ENCODE peak calls at places on chromosomes 2 and 18, in eight cellular contexts. N is A549; O is fibroblast of mammary gland; X is GM12865; Z is mesendoderm; E is brain microvascular endothelial cell; R is fibroblast of villous mesenchyme; T is CD8-positive, alpha-beta T cell. U is an unnamed sample.

GRCh38 chr2:236627193-236627592 is 57.6 kb downstream of the ACKR3 start:
- DNase-seq in N (no peak), O (no peak), X (no peak), Z (no peak), E (no peak), R (no peak), T (no peak), U (no peak)

GRCh38 chr2:64276417-64277095 is 132.3 kb upstream of the PELI1 start:
- DNase-seq in N (no peak), O (no peak), X (no peak), Z (peak; percentile 93), E (no peak), R (no peak), T (no peak), U (no peak)

GRCh38 chr2:227817940-227818568 is 4.4 kb downstream of the CCL20 start:
- DNase-seq in N (peak; percentile 92), O (peak; percentile 100), X (peak; percentile 90), Z (peak; percentile 98), E (peak; percentile 100), R (peak; percentile 100), T (peak; percentile 48), U (peak; percentile 100)

GRCh38 chr2:33030326-33030725 is 83.6 kb downstream of the LTBP1 start:
- DNase-seq in N (no peak), O (no peak), X (no peak), Z (peak; percentile 42), E (no peak), R (no peak), T (no peak), U (no peak)

GRCh38 chr2:79638943-79639342 is 126.1 kb downstream of the CTNNA2 start:
- DNase-seq in N (no peak), O (no peak), X (no peak), Z (no peak), E (no peak), R (no peak), T (no peak), U (no peak)

GRCh38 chr2:162333968-162334367 is 10.0 kb upstream of the GCA start:
- DNase-seq in N (no peak), O (peak; percentile 36), X (peak; percentile 24), Z (peak; percentile 67), E (peak; percentile 11), R (peak; percentile 15), T (peak; percentile 15), U (peak; percentile 30)

GRCh38 chr2:72330673-72331072 is 183.0 kb upstream of the CYP26B1 start:
- DNase-seq in N (no peak), O (no peak), X (no peak), Z (peak; percentile 18), E (no peak), R (no peak), T (no peak), U (no peak)

GRCh38 chr18:12702221-12703095 is at the start of the genes CEP76 and PSMG2:
- DNase-seq in N (peak; percentile 73), O (peak; percentile 84), X (peak; percentile 95), Z (peak; percentile 94), E (peak; percentile 84), R (peak; percentile 94), T (peak; percentile 83), U (peak; percentile 89)

GRCh38 chr2:19131871-19132270 is 226.6 kb downstream of the OSR1 start:
- DNase-seq in N (no peak), O (no peak), X (no peak), Z (no peak), E (no peak), R (no peak), T (no peak), U (no peak)

GRCh38 chr2:129347486-129348217 is 631.8 kb upstream of the RAB6C start:
- DNase-seq in N (no peak), O (no peak), X (peak; percentile 88), Z (no peak), E (no peak), R (no peak), T (no peak), U (no peak)

GRCh38 chr2:161032635-161033034 is 127.6 kb upstream of the TANK start:
- DNase-seq in N (no peak), O (no peak), X (no peak), Z (no peak), E (no peak), R (no peak), T (no peak), U (no peak)

GRCh38 chr2:111702809-111703196 is 181.2 kb downstream of the ANAPC1 start:
- DNase-seq in N (no peak), O (no peak), X (no peak), Z (no peak), E (no peak), R (no peak), T (no peak), U (no peak)

GRCh38 chr18:10518595-10519273 is 7.1 kb upstream of the NAPG start:
- DNase-seq in N (no peak), O (peak; percentile 41), X (no peak), Z (peak; percentile 48), E (peak; percentile 13), R (peak; percentile 73), T (no peak), U (peak; percentile 88)

GRCh38 chr2:229714736-229715541 is 584 bp upstream of the DNER start:
- DNase-seq in N (peak; percentile 48), O (peak; percentile 56), X (peak; percentile 44), Z (peak; percentile 89), E (peak; percentile 55), R (peak; percentile 72), T (peak; percentile 18), U (peak; percentile 89)

GRCh38 chr2:74399785-74400184 is 19.7 kb upstream of the DCTN1 start:
- DNase-seq in N (peak; percentile 45), O (peak; percentile 51), X (peak; percentile 67), Z (peak; percentile 52), E (no peak), R (peak; percentile 45), T (no peak), U (no peak)

GRCh38 chr2:234974501-234975385 is 22.9 kb downstream of the SH3BP4 start:
- DNase-seq in N (no peak), O (peak; percentile 48), X (no peak), Z (peak; percentile 85), E (peak; percentile 79), R (peak; percentile 51), T (no peak), U (peak; percentile 76)

GRCh38 chr2:119638891-119639539 is 40.0 kb upstream of the TMEM177 start:
- DNase-seq in N (no peak), O (no peak), X (no peak), Z (peak; percentile 78), E (no peak), R (no peak), T (no peak), U (no peak)

GRCh38 chr2:119645173-119645846 is 33.7 kb upstream of the TMEM177 start:
- DNase-seq in N (no peak), O (no peak), X (no peak), Z (no peak), E (peak; percentile 49), R (no peak), T (no peak), U (no peak)

GRCh38 chr2:119638246-119638645 is 40.8 kb upstream of the TMEM177 start:
- DNase-seq in N (no peak), O (no peak), X (no peak), Z (no peak), E (no peak), R (no peak), T (no peak), U (no peak)

GRCh38 chr2:119644186-119644585 is 34.8 kb upstream of the TMEM177 start:
- DNase-seq in N (no peak), O (no peak), X (no peak), Z (no peak), E (peak; percentile 63), R (no peak), T (no peak), U (no peak)

DNA sequence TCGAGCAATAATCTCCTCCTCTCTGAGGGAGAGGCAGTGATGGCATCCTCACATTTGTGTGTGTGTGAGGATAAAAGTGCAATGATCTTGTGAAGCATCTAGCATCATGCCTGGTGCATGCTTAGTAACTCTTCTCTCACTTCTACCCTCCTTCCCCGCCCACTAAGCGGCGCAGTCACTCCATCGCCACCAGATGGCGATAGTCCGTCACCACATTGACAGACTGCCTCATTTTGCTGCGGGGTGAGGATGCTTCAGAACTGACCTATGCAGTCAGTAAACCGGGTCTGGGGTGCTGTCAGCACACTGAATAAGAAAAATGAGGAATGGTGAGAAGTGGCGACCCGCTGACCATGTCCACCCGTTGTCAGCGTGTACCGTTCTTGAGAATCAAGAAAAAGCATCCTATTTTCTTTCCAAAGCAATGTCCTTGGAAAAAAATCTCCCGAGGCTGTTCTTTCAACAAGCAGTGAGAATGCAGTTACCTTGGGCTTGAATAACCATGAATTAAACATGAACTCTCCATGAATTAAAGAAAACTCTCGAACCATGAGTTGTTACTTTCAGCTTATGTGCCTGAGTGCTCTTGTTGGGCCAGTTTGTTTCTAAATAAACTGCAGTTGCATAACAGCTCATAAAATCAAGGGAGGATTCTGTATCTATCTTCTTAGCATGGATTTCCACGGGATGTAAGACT is 37.3 kb upstream of the TMEM177 start:
- DNase-seq in N (peak; percentile 87), O (peak; percentile 74), X (peak; percentile 77), Z (peak; percentile 86), E (peak; percentile 67), R (peak; percentile 67), T (peak; percentile 69), U (peak; percentile 64)
- H3K4me3 ChIP-seq in N (no peak overlapping the region), O (no peak overlapping the region), X (no peak overlapping the region), Z (no peak overlapping the region), E (no peak overlapping the region), R (no peak overlapping the region), T (no peak overlapping the region), U (no peak overlapping the region)

GRCh38 chr2:219522111-219523030 is 8.1 kb downstream of the ASIC4 start:
- DNase-seq in N (no peak), O (peak; percentile 87), X (no peak), Z (peak; percentile 78), E (peak; percentile 44), R (peak; percentile 81), T (no peak), U (peak; percentile 91)
- H3K4me3 ChIP-seq in N (no peak overlapping the region), O (peak overlapping the region; percentile 10), X (no peak overlapping the region), Z (no peak overlapping the region), E (peak overlapping the region; percentile 17), R (peak overlapping the region; percentile 36), T (no peak overlapping the region), U (peak overlapping the region; percentile 27)

DNA sequence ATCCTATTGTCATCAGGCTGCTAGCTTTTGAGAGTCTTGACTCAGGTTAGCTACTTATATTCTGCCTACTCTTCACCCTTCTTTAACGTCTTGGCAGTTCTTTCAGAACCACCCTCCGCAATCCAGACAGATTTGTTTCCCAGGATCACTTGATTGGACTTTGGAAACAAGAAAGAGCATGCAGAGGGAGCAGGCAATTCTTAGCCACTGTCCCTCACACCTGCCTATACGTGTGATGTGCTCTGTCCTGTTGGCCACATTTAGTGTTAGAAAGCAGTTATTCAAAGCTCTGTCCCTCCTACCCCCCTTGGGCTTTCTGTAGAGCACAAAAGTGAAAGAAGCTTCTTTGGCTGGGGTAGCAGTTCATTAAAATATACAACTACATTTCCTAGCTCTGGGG is 6.4 kb downstream of the FZD5 start:
- DNase-seq in N (no peak), O (no peak), X (no peak), Z (no peak), E (no peak), R (no peak), T (no peak), U (no peak)
- H3K4me3 ChIP-seq in N (no peak overlapping the region), O (no peak overlapping the region), X (no peak overlapping the region), Z (no peak overlapping the region), E (no peak overlapping the region), R (no peak overlapping the region), T (no peak overlapping the region), U (no peak overlapping the region)

DNA sequence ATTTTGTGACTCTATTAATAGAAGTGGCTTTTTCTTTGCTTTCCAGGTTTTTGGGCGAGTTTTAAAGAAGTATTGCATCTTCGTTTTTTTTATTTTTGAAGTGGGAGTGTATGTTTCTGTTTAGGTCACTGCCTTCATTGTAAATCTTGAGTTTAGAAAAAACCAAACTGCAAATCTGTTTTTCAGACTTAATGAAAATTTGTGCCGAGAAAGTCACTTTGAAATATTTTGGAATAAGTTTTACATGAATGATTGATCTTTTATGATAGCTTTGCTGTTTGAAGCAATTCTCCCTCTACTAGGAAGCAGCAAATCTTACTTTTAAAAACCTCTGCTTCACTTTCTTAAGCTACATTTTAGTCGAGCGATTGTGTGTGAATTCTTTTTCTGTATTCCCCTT is 2.2 kb downstream of the SMAD4 start:
- DNase-seq in N (no peak), O (no peak), X (no peak), Z (no peak), E (no peak), R (no peak), T (no peak), U (no peak)
- H3K4me3 ChIP-seq in N (no peak overlapping the region), O (peak overlapping the region; percentile 72), X (peak overlapping the region; percentile 71), Z (no peak overlapping the region), E (no peak overlapping the region), R (peak overlapping the region; percentile 88), T (peak overlapping the region; percentile 74), U (peak overlapping the region; percentile 96)

U was measured in foreskin fibroblast.